ENCODE peak calls at places on chromosomes 3 and 15, in eight cellular contexts. P, H, U, J, Q, E, D and Z are unnamed samples.

GRCh38 chr3:136949708-136950107 is 8.1 kb upstream of the IL20RB start:
- DNase-seq in E (no peak), U (no peak), D (no peak), Q (no peak), J (no peak), P (no peak), H (no peak), Z (no peak)

GRCh38 chr15:51390932-51391432 is 49.5 kb downstream of the GLDN start:
- DNase-seq in E (no peak), H (no peak), J (no peak), U (no peak), D (no peak), P (no peak), Q (no peak), Z (no peak)

GRCh38 chr3:155984791-155985417 is 114.5 kb downstream of the GMPS start:
- DNase-seq in H (no peak), J (no peak), U (no peak), P (no peak), D (no peak), Q (no peak), E (no peak), Z (no peak)

GRCh38 chr15:66603301-66604179 is 37.7 kb upstream of the LCTL start:
- DNase-seq in E (peak; percentile 46), P (no peak), D (peak; percentile 79), H (peak; percentile 74), Q (peak; percentile 37), J (no peak), U (peak; percentile 47), Z (peak; percentile 59)

GRCh38 chr3:112333002-112333385 is at the start of gene CD200:
- DNase-seq in P (peak; percentile 11), J (no peak), U (peak; percentile 70), E (peak; percentile 40), Q (peak; percentile 74), H (no peak), D (peak; percentile 56), Z (peak; percentile 50)

GRCh38 chr3:184315871-184316661 is 1.7 kb downstream of the EIF4G1 start:
- DNase-seq in D (no peak), H (peak; percentile 78), Q (no peak), E (peak; percentile 24), P (no peak), J (no peak), U (no peak), Z (no peak)

GRCh38 chr3:61809879-61810278 is 248.5 kb downstream of the PTPRG start:
- DNase-seq in J (no peak), P (peak; percentile 52), H (peak; percentile 72), D (no peak), E (no peak), U (no peak), Q (peak; percentile 31), Z (no peak)

GRCh38 chr15:81054236-81054635 is 53.5 kb downstream of the TLNRD1 start:
- DNase-seq in Q (no peak), D (no peak), E (no peak), U (peak; percentile 85), J (no peak), P (no peak), H (no peak), Z (no peak)

GRCh38 chr3:116067275-116067674 is 378.0 kb downstream of the LSAMP start:
- DNase-seq in H (no peak), P (no peak), Q (no peak), E (no peak), U (no peak), J (no peak), D (no peak), Z (no peak)

GRCh38 chr15:23073890-23074631 is 34.7 kb upstream of the TUBGCP5 start:
- DNase-seq in E (no peak), U (no peak), Q (no peak), P (no peak), H (no peak), J (no peak), D (peak; percentile 58), Z (no peak)

GRCh38 chr3:331881-332280 is 135.3 kb downstream of the CHL1 start:
- DNase-seq in E (no peak), J (no peak), P (no peak), Q (no peak), U (peak; percentile 34), D (no peak), H (no peak), Z (no peak)

GRCh38 chr3:188153949-188154757 is at the start of gene LPP:
- DNase-seq in J (peak; percentile 93), Q (peak; percentile 75), P (peak; percentile 76), H (peak; percentile 88), D (peak; percentile 91), U (peak; percentile 77), E (peak; percentile 74), Z (peak; percentile 77)
- H3K4me1 ChIP-seq in J (peaks cover 55% of the 10 kb centered on the region), Q (no peaks in the 10 kb centered on the region), P (peaks cover 43% of the 10 kb centered on the region), H (peaks cover 48% of the 10 kb centered on the region), D (peaks cover 57% of the 10 kb centered on the region), U (peaks cover 14% of the 10 kb centered on the region), E (peaks cover 25% of the 10 kb centered on the region), Z (peaks cover 21% of the 10 kb centered on the region)

GRCh38 chr15:99452728-99453643 is 112.8 kb upstream of the MEF2A start:
- DNase-seq in H (peak; percentile 73), D (peak; percentile 95), Q (peak; percentile 84), E (no peak), J (peak; percentile 97), U (peak; percentile 67), P (peak; percentile 74), Z (no peak)
- H3K4me1 ChIP-seq in H (no peaks in the 10 kb centered on the region), D (peaks cover 53% of the 10 kb centered on the region), Q (peaks cover 4% of the 10 kb centered on the region), E (peaks cover 12% of the 10 kb centered on the region), J (peaks cover 59% of the 10 kb centered on the region), U (peaks cover 30% of the 10 kb centered on the region), P (peaks cover 41% of the 10 kb centered on the region), Z (peaks cover 20% of the 10 kb centered on the region)

GRCh38 chr3:49353022-49353421 is 5.1 kb downstream of the GPX1 start:
- DNase-seq in D (no peak), P (no peak), J (no peak), E (no peak), U (no peak), Q (no peak), H (no peak), Z (no peak)

GRCh38 chr3:49358217-49358883 is at the start of gene GPX1:
- DNase-seq in Q (peak; percentile 94), E (peak; percentile 75), P (peak; percentile 93), U (peak; percentile 96), H (peak; percentile 98), D (peak; percentile 97), J (peak; percentile 99), Z (peak; percentile 54)

GRCh38 chr3:49358884-49359225 is 702 bp upstream of the GPX1 start:
- DNase-seq in J (no peak), Q (no peak), P (no peak), H (no peak), U (no peak), E (no peak), D (no peak), Z (no peak)

GRCh38 chr3:49359623-49360022 is 1.5 kb upstream of the GPX1 start:
- DNase-seq in H (no peak), D (no peak), P (no peak), Q (no peak), U (peak; percentile 64), E (no peak), J (no peak), Z (no peak)

DNA sequence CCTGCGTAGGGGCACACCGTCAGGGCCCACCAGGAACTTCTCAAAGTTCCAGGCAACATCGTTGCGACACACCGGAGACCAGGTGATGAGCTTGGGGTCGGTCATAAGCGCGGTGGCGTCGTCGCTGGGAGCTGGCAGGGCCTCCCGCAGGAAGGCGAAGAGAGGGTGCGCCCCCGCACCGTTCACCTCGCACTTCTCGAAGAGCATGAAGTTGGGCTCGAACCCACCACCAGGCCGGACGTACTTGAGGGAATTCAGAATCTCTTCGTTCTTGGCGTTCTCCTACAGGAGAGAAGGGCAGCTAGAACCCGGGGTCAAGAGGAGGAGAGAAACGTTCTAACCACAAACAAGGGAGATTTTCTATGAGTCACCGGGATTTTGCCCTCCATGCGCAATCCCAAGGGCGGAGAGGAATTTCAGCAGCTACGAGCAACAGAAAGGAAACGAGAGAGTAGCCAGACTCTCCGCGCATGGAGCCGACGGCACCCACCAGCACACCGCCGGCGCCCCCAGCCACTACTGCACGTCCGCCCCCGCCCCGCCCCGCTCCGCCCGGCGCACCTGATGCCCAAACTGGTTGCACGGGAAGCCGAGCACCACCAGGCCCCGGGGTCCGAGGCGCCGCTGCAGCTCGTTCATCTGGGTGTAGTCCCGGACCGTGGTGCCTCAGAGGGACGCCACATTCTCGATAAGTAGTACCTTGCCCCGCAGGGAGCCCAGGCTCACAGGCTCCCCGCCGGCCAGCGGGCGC is 512 bp downstream of the GPX1 start:
- DNase-seq in D (peak; percentile 78), E (peak; percentile 65), Q (peak; percentile 51), H (peak; percentile 65), J (no peak), P (peak; percentile 48), U (peak; percentile 91), Z (peak; percentile 65)
- H3K4me1 ChIP-seq in D (peaks cover 41% of the 10 kb centered on the region), E (peaks cover 17% of the 10 kb centered on the region), Q (no peaks in the 10 kb centered on the region), H (peaks cover 24% of the 10 kb centered on the region), J (peaks cover 38% of the 10 kb centered on the region), P (peaks cover 14% of the 10 kb centered on the region), U (peaks cover 23% of the 10 kb centered on the region), Z (peaks cover 17% of the 10 kb centered on the region)

DNA sequence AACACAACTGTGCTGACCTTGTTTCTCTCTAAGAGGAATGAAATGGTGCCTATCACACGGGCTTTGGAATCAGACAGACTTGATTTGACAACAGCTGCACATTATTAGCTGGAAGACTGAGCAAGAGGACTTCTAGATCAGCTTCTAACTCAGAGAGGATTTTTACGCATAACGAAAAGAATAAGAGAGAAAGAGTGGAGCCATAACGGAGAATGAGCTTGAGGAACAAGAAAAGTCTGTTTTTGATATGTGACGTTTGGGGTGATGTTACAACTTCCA is 16.0 kb downstream of the HEG1 start:
- DNase-seq in U (no peak), D (no peak), J (no peak), H (no peak), Q (no peak), E (no peak), P (no peak), Z (no peak)
- H3K4me1 ChIP-seq in U (peaks cover 37% of the 10 kb centered on the region), D (peaks cover 80% of the 10 kb centered on the region), J (peaks cover 76% of the 10 kb centered on the region), H (peaks cover 2% of the 10 kb centered on the region), Q (peaks cover 5% of the 10 kb centered on the region), E (peaks cover 15% of the 10 kb centered on the region), P (peaks cover 56% of the 10 kb centered on the region), Z (peaks cover 3% of the 10 kb centered on the region)

GRCh38 chr3:51974277-51974962 is 444 bp upstream of the ABHD14A start:
- DNase-seq in H (peak; percentile 92), J (no peak), Q (peak; percentile 53), E (no peak), P (no peak), D (peak; percentile 69), U (no peak), Z (no peak)
- H3K4me1 ChIP-seq in H (peaks cover 38% of the 10 kb centered on the region), J (peaks cover 54% of the 10 kb centered on the region), Q (no peaks in the 10 kb centered on the region), E (peaks cover 32% of the 10 kb centered on the region), P (peaks cover 27% of the 10 kb centered on the region), D (peaks cover 39% of the 10 kb centered on the region), U (peaks cover 13% of the 10 kb centered on the region), Z (peaks cover 9% of the 10 kb centered on the region)

GRCh38 chr15:98333206-98333605 is 315.1 kb upstream of the IGF1R start:
- DNase-seq in Q (no peak), P (no peak), U (no peak), D (no peak), J (no peak), H (no peak), E (no peak), Z (no peak)
- H3K4me1 ChIP-seq in Q (no peaks in the 10 kb centered on the region), P (no peaks in the 10 kb centered on the region), U (no peaks in the 10 kb centered on the region), D (no peaks in the 10 kb centered on the region), J (no peaks in the 10 kb centered on the region), H (no peaks in the 10 kb centered on the region), E (no peaks in the 10 kb centered on the region), Z (no peaks in the 10 kb centered on the region)

GRCh38 chr3:55884066-55884465 is 397.0 kb upstream of the WNT5A start:
- DNase-seq in Q (no peak), D (no peak), J (no peak), H (no peak), U (no peak), E (no peak), P (no peak), Z (no peak)
- H3K4me1 ChIP-seq in Q (no peaks in the 10 kb centered on the region), D (no peaks in the 10 kb centered on the region), J (peaks cover 29% of the 10 kb centered on the region), H (no peaks in the 10 kb centered on the region), U (peaks cover 10% of the 10 kb centered on the region), E (no peaks in the 10 kb centered on the region), P (no peaks in the 10 kb centered on the region), Z (no peaks in the 10 kb centered on the region)